ENCODE peak calls at places on chromosomes 11 and 22, in nine cellular contexts. D is left ventricle myocardium inferior; R is cardiac muscle cell; L is neural progenitor cell; K is fibroblast of lung; B is CD4-positive, alpha-beta memory T cell; U is heart left ventricle; X is GM12878; A is HCT116. F is an unnamed sample. For H3K27me3, the result is how much of the 10 kb centered on the place peaks cover.

GRCh38 chr11:9806946-9807687 is 143.2 kb downstream of the SWAP70 start:
- DNase-seq in D (no peak), R (no peak), L (no peak), K (no peak), B (no peak), U (no peak), X (no peak), A (no peak), F (no peak)

GRCh38 chr22:25406510-25407210 is 157.8 kb upstream of the GRK3 start:
- DNase-seq in D (peak), R (no peak), L (peak), K (no peak), B (no peak), U (no peak), X (no peak), A (no peak), F (no peak)

GRCh38 chr11:115644846-115645245 is 140.6 kb upstream of the CADM1 start:
- DNase-seq in D (no peak), R (no peak), L (no peak), K (peak), B (no peak), U (no peak), X (no peak), A (no peak), F (no peak)

GRCh38 chr11:28140689-28141455 is 32.7 kb downstream of the METTL15 start:
- DNase-seq in D (no peak), R (no peak), L (no peak), K (no peak), B (no peak), U (no peak), X (no peak), A (peak), F (no peak)

GRCh38 chr22:36936362-36937116 is 23.1 kb downstream of the CSF2RB start:
- DNase-seq in D (no peak), R (no peak), L (no peak), K (no peak), B (no peak), U (no peak), X (no peak), A (no peak), F (no peak)

GRCh38 chr11:126181939-126182730 is 29.3 kb downstream of the RPUSD4 start:
- DNase-seq in D (no peak), R (no peak), L (no peak), K (no peak), B (no peak), U (no peak), X (no peak), A (no peak), F (no peak)

GRCh38 chr22:47094861-47095330 is 332.4 kb downstream of the TBC1D22A start:
- DNase-seq in D (no peak), R (peak), L (no peak), K (peak), B (no peak), U (no peak), X (no peak), A (no peak), F (peak)

GRCh38 chr11:74730601-74731260 is 495 bp downstream of the CHRDL2 start:
- DNase-seq in D (no peak), R (no peak), L (peak), K (no peak), B (no peak), U (no peak), X (no peak), A (no peak), F (no peak)

GRCh38 chr22:36860821-36861659 is at the start of gene NCF4:
- DNase-seq in D (peak), R (no peak), L (no peak), K (no peak), B (peak), U (peak), X (peak), A (no peak), F (no peak)

GRCh38 chr11:79201637-79202347 is 239.0 kb downstream of the TENM4 start:
- DNase-seq in D (no peak), R (no peak), L (no peak), K (no peak), B (no peak), U (no peak), X (peak), A (no peak), F (no peak)

GRCh38 chr11:82680252-82680651 is 53.4 kb downstream of the FAM181B start:
- DNase-seq in D (no peak), R (no peak), L (no peak), K (no peak), B (no peak), U (no peak), X (no peak), A (no peak), F (no peak)

GRCh38 chr11:78910322-78910721 is 335.7 kb upstream of the NARS2 start:
- DNase-seq in D (no peak), R (no peak), L (no peak), K (no peak), B (no peak), U (no peak), X (no peak), A (no peak), F (no peak)

GRCh38 chr22:26586556-26587325 is 3.2 kb downstream of the TPST2 start:
- DNase-seq in D (peak), R (peak), L (no peak), K (no peak), B (no peak), U (no peak), X (no peak), A (no peak), F (no peak)

GRCh38 chr11:38900156-38900679 is 2302.2 kb upstream of the RAG2 start:
- DNase-seq in D (no peak), R (no peak), L (peak), K (no peak), B (no peak), U (no peak), X (no peak), A (no peak), F (no peak)
- H3K4me3 ChIP-seq in D (no peak), R (no peak), L (no peak), K (no peak), B (no peak), U (no peak), X (no peak), A (no peak), F (no peak)

GRCh38 chr11:57359396-57359795 is 21.2 kb downstream of the P2RX3 start:
- DNase-seq in D (no peak), R (no peak), L (no peak), K (no peak), B (no peak), U (no peak), X (no peak), A (no peak), F (no peak)

GRCh38 chr11:57358991-57359390 is 20.8 kb downstream of the P2RX3 start:
- DNase-seq in D (no peak), R (no peak), L (no peak), K (no peak), B (no peak), U (no peak), X (no peak), A (no peak), F (no peak)

GRCh38 chr11:57361926-57362325 is 19.0 kb downstream of the PRG3 start:
- DNase-seq in D (no peak), R (no peak), L (no peak), K (no peak), B (no peak), U (no peak), X (no peak), A (no peak), F (no peak)

GRCh38 chr11:57359896-57360690 is 20.9 kb downstream of the PRG3 start:
- DNase-seq in D (no peak), R (no peak), L (no peak), K (no peak), B (no peak), U (no peak), X (no peak), A (no peak), F (no peak)

DNA sequence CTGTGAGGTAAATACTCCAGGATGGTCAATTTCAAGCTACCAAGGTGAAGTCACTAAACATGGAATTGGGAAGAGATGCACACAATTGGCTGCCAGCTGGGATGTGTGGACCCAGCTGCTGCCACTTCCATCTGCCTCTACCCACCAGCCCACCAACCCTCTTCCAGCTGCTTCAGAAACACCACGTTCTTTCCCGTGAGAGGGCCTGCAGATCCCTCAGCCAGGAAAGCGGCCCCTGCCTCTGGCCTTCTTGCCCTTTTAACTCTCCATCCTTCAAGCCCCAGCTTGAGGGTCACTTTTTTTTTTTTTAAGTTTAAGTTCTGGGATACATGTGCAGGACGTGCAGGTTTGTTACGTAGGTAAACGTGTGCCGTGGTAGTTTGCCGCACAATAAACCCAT is 20.0 kb downstream of the PRG3 start:
- DNase-seq in D (no peak), R (no peak), L (no peak), K (no peak), B (no peak), U (no peak), X (no peak), A (no peak), F (no peak)
- H3K27me3 ChIP-seq in D (under half), R (under half), L (under half), K (under half), B (under half), U (under half), X (under half), A (under half), F (under half)

DNA sequence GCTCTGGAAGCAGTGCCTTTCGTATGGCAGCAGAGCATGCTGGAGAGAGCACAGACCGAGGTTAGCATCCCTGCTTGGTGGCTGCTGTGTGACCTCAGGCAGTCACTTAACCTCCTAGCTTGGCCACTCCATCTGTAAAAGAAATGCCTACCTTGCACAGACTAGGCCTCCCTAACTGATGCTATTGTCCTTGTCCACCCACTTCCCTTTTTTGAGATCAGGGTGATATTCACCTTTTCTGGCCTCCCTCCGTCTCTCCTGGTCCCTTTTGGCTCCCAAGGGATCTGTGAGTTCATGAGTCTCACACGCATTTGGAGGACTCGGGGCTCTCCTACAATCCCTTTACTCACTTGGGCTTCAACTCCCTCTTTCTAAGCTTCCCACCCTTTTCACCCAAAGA is 37.2 kb downstream of the TECTA start:
- DNase-seq in D (no peak), R (no peak), L (no peak), K (no peak), B (no peak), U (no peak), X (no peak), A (no peak), F (no peak)
- H3K27ac ChIP-seq in D (no peak), R (no peak), L (no peak), K (no peak), B (no peak), U (no peak), X (no peak), A (no peak), F (no peak)

DNA sequence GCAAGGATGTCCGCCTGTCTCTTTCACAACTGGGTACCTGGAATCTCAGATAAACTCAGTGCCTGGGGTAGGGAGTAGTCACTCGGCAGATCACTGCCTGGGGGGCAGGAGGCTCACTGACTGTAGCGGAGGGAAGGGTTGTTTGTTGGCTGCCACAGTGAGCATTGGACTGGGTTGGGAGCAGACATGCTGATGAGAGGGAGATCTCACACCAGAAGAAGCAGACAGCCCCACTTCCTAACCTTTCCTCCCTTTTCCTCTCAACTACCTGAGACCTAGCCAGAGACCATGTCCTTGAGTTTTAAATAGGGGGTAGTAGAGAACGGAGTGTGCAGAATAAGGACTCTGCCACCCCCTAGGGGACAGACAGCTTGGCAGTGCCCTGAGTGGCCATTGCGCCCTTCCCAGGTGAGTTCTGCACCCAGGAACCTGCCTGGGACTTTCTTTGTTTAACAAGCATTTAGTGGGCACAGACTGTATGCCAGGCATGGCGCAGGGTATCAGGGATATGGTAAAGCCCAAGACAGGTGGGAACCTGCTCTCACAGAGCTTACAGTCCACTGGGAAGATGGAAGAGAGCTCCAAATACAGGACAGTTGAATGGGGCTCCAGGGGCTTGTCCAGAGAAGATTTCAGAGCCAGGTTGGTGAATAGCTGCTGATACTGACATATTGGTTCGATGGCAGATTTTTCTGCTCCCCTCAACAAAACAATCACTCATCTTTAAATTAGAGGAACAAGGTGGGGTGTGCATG is 115.7 kb upstream of the NNMT start:
- DNase-seq in D (no peak), R (peak), L (peak), K (peak), B (no peak), U (peak), X (no peak), A (no peak), F (no peak)
- H3K4me3 ChIP-seq in D (peak), R (no peak), L (no peak), K (no peak), B (no peak), U (no peak), X (no peak), A (no peak), F (no peak)

GRCh38 chr11:69684651-69685050 is 9.5 kb upstream of the LTO1 start:
- DNase-seq in D (no peak), R (no peak), L (no peak), K (no peak), B (no peak), U (no peak), X (no peak), A (no peak), F (no peak)
- H3K27me3 ChIP-seq in D (under half), R (under half), L (under half), K (under half), B (under half), U (under half), X (under half), A (under half), F (under half)

GRCh38 chr11:117874253-117874909 is 2.1 kb downstream of the FXYD6 start:
- DNase-seq in D (no peak), R (no peak), L (peak), K (no peak), B (no peak), U (no peak), X (no peak), A (no peak), F (no peak)

GRCh38 chr11:117871784-117872183 is 4.7 kb downstream of the FXYD6 start:
- DNase-seq in D (no peak), R (no peak), L (no peak), K (no peak), B (no peak), U (no peak), X (no peak), A (no peak), F (no peak)

GRCh38 chr11:117873828-117874125 is 2.7 kb downstream of the FXYD6 start:
- DNase-seq in D (no peak), R (no peak), L (no peak), K (no peak), B (no peak), U (no peak), X (no peak), A (no peak), F (no peak)

GRCh38 chr11:117872420-117872961 is 4.0 kb downstream of the FXYD6 start:
- DNase-seq in D (peak), R (no peak), L (no peak), K (no peak), B (no peak), U (peak), X (no peak), A (no peak), F (no peak)

DNA sequence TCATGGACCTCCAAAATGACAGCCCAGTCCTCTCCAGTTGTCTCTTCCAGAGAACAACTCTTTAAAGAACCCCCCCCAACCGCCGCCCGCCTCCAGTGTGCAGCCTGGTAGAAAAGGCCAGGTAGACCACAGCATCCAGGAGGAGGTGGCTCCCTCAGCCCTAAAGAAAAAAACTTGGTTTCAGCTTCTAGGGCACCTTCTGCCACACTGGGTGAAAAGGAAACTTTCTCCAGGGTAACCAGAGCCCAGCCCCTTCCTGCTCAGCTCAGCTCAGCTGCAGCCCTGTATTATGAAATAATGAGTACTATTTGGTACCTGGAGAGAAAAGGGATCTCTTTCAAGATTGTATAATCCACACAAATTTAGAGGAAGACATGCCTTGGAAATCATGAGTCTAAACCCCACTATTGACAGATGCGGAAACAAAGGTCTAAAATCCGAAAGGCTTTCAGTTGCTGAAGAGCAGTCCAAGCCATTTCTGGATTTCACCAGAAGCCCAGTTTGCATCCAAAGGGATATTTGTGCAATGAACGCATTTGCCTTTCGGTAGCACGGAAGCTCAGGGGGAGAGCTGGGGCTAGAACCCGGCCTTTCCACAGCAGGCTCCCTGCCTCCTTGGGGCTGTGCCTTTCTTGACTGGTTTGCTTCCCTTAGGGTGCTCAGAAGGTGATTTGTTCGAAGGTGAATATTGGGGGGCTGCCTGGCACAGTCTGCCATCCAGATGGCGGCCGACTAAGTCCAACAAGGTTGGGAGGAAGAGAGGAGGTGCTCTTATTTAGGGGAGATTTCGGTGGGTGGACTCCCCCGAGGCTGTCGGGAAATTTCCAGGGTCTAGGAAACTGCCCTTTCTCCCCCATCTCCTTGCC is 3.3 kb downstream of the FXYD6 start:
- DNase-seq in D (no peak), R (no peak), L (no peak), K (no peak), B (no peak), U (no peak), X (no peak), A (no peak), F (no peak)
- H3K27ac ChIP-seq in D (peak), R (no peak), L (no peak), K (no peak), B (no peak), U (peak), X (no peak), A (no peak), F (no peak)

DNA sequence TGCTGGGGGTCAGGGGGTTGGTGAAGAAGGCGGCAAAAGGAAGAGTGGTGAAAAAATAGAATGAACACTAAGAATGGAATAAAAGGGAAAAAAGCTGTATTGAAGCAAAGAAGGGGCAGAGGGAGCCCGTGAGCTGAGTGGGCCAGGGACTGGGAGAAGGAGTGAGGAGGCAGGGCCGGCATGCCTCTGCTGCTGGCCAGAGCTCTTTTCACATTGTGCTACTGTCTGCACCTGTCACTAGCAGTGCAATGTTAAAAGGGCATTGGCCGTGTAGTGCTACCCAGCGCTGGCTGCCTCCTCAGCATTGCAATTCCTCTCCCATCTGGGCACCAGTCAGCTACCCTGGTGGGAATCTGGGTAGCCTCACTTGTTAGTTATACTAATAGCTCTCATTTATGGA is 8.7 kb downstream of the YPEL4 start:
- DNase-seq in D (no peak), R (peak), L (peak), K (no peak), B (no peak), U (no peak), X (no peak), A (no peak), F (no peak)
- H3K4me3 ChIP-seq in D (no peak), R (peak), L (peak), K (no peak), B (no peak), U (no peak), X (no peak), A (no peak), F (no peak)